ENCODE peak calls at places on chromosome 16, in four cellular contexts. Q is WTC11, H is GM12878, R is HCT116. X is an unnamed sample.

GRCh38 chr16:53504161-53504663 is 1.2 kb upstream of the AKTIP start:
- DNase-seq in Q (peak), H (no peak), R (no peak), X (no peak)

GRCh38 chr16:4184038-4184702 is 57.7 kb downstream of the SRL start:
- DNase-seq in Q (no peak), H (no peak), R (no peak), X (no peak)

GRCh38 chr16:1137604-1138003 is 15.3 kb upstream of the CACNA1H start:
- DNase-seq in Q (no peak), H (no peak), R (no peak), X (no peak)

GRCh38 chr16:27471661-27472060 is 69.7 kb downstream of the IL21R start:
- DNase-seq in Q (no peak), H (no peak), R (no peak), X (no peak)

GRCh38 chr16:72847187-72848044 is 200.5 kb downstream of the ZFHX3 start:
- DNase-seq in Q (peak), H (no peak), R (no peak), X (peak)

GRCh38 chr16:28140788-28141618 is 70.8 kb downstream of the XPO6 start:
- DNase-seq in Q (no peak), H (peak), R (no peak), X (no peak)

GRCh38 chr16:89449726-89450335 is 40.5 kb downstream of the ANKRD11 start:
- DNase-seq in Q (no peak), H (no peak), R (no peak), X (no peak)

GRCh38 chr16:56424791-56425438 is 430 bp downstream of the AMFR start:
- DNase-seq in Q (peak), H (no peak), R (no peak), X (peak)

GRCh38 chr16:20383106-20384029 is 21.2 kb downstream of the PDILT start:
- DNase-seq in Q (peak), H (no peak), R (peak), X (peak)

GRCh38 chr16:9259914-9260608 is 168.6 kb downstream of the HAPSTR1 start:
- DNase-seq in Q (no peak), H (no peak), R (no peak), X (no peak)

GRCh38 chr16:71499775-71500364 is 10.7 kb upstream of the ZNF19 start:
- DNase-seq in Q (peak), H (peak), R (peak), X (peak)

GRCh38 chr16:5615868-5616642 is 518.5 kb upstream of the EEF2KMT start:
- DNase-seq in Q (peak), H (no peak), R (peak), X (peak)

GRCh38 chr16:4892356-4893102 is 44.4 kb downstream of the PPL start:
- DNase-seq in Q (no peak), H (no peak), R (no peak), X (no peak)

GRCh38 chr16:67449328-67449727 is 18.4 kb downstream of the HSD11B2 start:
- DNase-seq in Q (no peak), H (no peak), R (no peak), X (no peak)

GRCh38 chr16:57479043-57479421 is 7.3 kb downstream of the DOK4 start:
- DNase-seq in Q (no peak), H (no peak), R (no peak), X (no peak)

GRCh38 chr16:68901910-68902309 is 58.6 kb downstream of the TANGO6 start:
- DNase-seq in Q (no peak), H (no peak), R (no peak), X (no peak)
- TF ChIP-seq SP1 in Q (no peak), H (no peak), R (no peak), X (no peak)

DNA sequence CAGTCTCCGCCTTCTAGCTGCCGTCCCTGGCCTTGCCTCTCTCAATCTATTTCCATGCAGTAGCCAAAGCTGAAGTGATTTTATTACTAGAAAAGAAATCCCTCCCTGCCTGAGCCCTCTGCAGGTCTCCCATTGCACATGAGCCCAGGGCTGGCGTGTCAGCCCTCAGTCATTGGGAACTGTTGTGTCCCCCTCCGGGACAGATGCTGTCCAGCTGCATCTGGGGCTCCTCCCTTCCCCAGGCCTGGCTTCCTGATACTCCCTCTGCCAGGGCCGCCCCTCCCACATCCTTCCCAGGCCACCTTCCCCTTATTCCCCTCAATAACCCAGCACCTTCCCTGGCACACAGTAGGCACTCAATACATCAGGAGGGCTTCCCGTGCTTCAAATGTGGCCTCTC is 11.3 kb downstream of the ZSCAN10 start:
- DNase-seq in Q (no peak), H (no peak), R (no peak), X (no peak)
- TF ChIP-seq SP1 in Q (no peak), H (no peak), R (no peak), X (no peak)

GRCh38 chr16:23414731-23415130 is 38.3 kb downstream of the COG7 start:
- DNase-seq in Q (no peak), H (no peak), R (no peak), X (no peak)
- TF ChIP-seq SP1 in Q (no peak), H (no peak), R (no peak), X (no peak)

GRCh38 chr16:74841469-74841868 is 66.8 kb upstream of the FA2H start:
- DNase-seq in Q (no peak), H (no peak), R (no peak), X (no peak)

GRCh38 chr16:74846714-74847113 is 72.1 kb upstream of the FA2H start:
- DNase-seq in Q (no peak), H (no peak), R (no peak), X (no peak)

GRCh38 chr16:74842413-74842812 is 67.8 kb upstream of the FA2H start:
- DNase-seq in Q (no peak), H (no peak), R (no peak), X (no peak)

GRCh38 chr16:74841904-74842303 is 67.3 kb upstream of the FA2H start:
- DNase-seq in Q (no peak), H (no peak), R (no peak), X (no peak)

DNA sequence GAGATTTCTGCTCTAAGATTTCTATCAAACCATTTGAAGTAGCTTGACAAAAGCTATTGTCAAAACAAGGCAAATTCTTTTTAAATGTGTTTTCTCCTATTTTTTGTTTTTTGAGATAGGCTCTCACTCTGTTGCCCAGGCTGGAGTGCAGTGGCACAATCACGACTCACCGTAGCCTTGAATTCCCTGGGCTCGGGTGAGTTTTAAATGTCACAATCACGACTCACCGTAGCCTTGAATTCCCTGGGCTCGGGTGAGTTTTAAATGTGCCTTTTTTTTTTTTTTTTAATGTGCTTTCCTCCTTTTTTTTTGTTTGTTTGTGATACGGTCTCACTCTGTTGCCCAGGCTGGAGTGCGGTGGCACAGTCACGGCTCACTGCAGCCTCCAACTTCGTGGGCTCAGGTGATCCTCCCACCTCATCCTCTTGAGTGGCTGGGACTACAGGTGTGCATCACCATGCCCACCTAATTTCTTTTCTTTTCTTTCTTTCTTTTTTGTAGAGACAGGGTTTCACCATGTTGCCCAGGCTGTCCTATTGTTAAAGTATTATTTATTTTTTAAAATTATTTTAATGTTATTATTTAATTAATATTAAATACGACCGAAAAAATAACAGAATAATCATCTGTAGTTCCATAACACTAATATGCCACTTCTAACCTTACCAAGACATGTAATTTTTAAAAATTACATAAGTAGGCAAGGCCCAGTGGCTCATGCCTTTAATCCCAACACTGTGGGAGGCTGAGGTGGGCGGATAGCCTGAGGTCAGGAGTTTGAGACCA is 69.6 kb upstream of the FA2H start:
- DNase-seq in Q (no peak), H (no peak), R (no peak), X (no peak)
- TF ChIP-seq SP1 in Q (no peak), H (no peak), R (no peak), X (no peak)

DNA sequence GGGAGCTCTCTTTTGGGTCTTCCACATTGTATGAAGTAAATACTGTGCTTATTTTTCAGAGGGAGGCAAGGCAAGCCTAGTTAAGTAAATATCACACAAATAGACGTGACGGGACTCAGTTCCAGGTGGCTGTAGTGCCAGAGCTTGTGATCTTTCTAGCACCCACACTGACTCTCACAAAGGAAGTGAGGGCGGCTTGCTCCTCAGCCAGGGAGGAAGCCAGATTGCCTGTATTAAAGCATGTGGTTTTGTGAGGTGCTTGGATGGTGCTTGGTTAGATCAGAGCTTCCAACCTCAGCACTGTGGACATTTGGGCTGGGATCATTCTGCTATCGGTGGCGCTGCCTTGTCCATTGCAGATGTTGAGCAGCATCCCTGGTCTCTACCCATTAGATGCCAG is 80.1 kb downstream of the VAT1L start:
- DNase-seq in Q (no peak), H (peak), R (no peak), X (no peak)
- TF ChIP-seq SP1 in Q (no peak), H (no peak), R (no peak), X (no peak)

DNA sequence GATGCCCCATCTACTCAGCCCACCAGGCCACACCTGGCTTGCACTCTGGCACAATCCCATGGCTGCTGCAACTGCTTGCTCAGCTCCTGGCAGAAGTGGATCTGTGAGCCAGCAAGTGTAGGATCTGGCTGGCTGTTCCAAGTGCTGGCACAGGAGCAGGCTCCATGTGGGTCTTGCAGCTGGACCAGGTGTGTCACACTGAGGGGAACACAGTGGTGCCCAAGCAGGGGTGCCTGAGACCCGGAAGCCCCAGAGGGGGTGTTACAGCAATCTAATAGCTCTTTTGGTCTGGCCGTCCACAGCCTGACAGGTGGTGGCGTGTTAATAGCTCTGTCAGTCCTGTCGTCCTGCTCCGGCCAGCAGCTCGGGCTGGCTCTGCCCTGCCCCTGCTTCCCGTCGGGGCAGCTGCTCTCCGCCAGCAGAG is 19.6 kb upstream of the GOT2 start:
- DNase-seq in Q (no peak), H (no peak), R (no peak), X (no peak)
- TF ChIP-seq SP1 in Q (no peak), H (no peak), R (no peak), X (no peak)